ENCODE peak calls at places on chromosomes 11 and 22, in ten cellular contexts. One of them, this sample, is unnamed.

GRCh38 chr11:112794321-112794720 is 166.9 kb upstream of the NCAM1 start:
- DNase-seq in psoas muscle: peak
- DNase-seq in HCT116: no peak
- DNase-seq in cardiac muscle cell: no peak
- DNase-seq in IMR-90: no peak
- DNase-seq in heart right ventricle: no peak
- DNase-seq in WERI-Rb-1: no peak
- DNase-seq in tibial artery: no peak
- DNase-seq in thyroid gland: no peak
- DNase-seq in pancreas: no peak
- DNase-seq in this sample: no peak

GRCh38 chr22:45314054-45314721 is 4.5 kb downstream of the FAM118A start:
- DNase-seq in psoas muscle: no peak
- DNase-seq in HCT116: no peak
- DNase-seq in cardiac muscle cell: peak
- DNase-seq in IMR-90: no peak
- DNase-seq in heart right ventricle: no peak
- DNase-seq in WERI-Rb-1: no peak
- DNase-seq in tibial artery: no peak
- DNase-seq in thyroid gland: no peak
- DNase-seq in pancreas: no peak
- DNase-seq in this sample: no peak

GRCh38 chr11:44658451-44658850 is 68.3 kb upstream of the TSPAN18 start:
- DNase-seq in psoas muscle: no peak
- DNase-seq in HCT116: no peak
- DNase-seq in cardiac muscle cell: peak
- DNase-seq in IMR-90: peak
- DNase-seq in heart right ventricle: no peak
- DNase-seq in WERI-Rb-1: peak
- DNase-seq in tibial artery: no peak
- DNase-seq in thyroid gland: no peak
- DNase-seq in pancreas: no peak
- DNase-seq in this sample: no peak

GRCh38 chr11:120310875-120311274 is 14.2 kb upstream of the TLCD5 start:
- DNase-seq in psoas muscle: no peak
- DNase-seq in HCT116: no peak
- DNase-seq in cardiac muscle cell: peak
- DNase-seq in IMR-90: no peak
- DNase-seq in heart right ventricle: no peak
- DNase-seq in WERI-Rb-1: no peak
- DNase-seq in tibial artery: no peak
- DNase-seq in thyroid gland: no peak
- DNase-seq in pancreas: no peak
- DNase-seq in this sample: no peak

GRCh38 chr11:63560506-63561179 is 2.5 kb downstream of the PLAAT2 start:
- DNase-seq in psoas muscle: no peak
- DNase-seq in HCT116: no peak
- DNase-seq in cardiac muscle cell: no peak
- DNase-seq in IMR-90: no peak
- DNase-seq in heart right ventricle: peak
- DNase-seq in WERI-Rb-1: no peak
- DNase-seq in tibial artery: peak
- DNase-seq in thyroid gland: peak
- DNase-seq in pancreas: no peak
- DNase-seq in this sample: no peak

GRCh38 chr11:43905788-43906187 is 25.2 kb downstream of the ALKBH3 start:
- DNase-seq in psoas muscle: no peak
- DNase-seq in HCT116: no peak
- DNase-seq in cardiac muscle cell: no peak
- DNase-seq in IMR-90: peak
- DNase-seq in heart right ventricle: peak
- DNase-seq in WERI-Rb-1: no peak
- DNase-seq in tibial artery: no peak
- DNase-seq in thyroid gland: no peak
- DNase-seq in pancreas: no peak
- DNase-seq in this sample: no peak

GRCh38 chr22:19872779-19873137 is 18.1 kb upstream of the GNB1L start:
- DNase-seq in psoas muscle: peak
- DNase-seq in HCT116: no peak
- DNase-seq in cardiac muscle cell: no peak
- DNase-seq in IMR-90: no peak
- DNase-seq in heart right ventricle: no peak
- DNase-seq in WERI-Rb-1: peak
- DNase-seq in tibial artery: peak
- DNase-seq in thyroid gland: peak
- DNase-seq in pancreas: peak
- DNase-seq in this sample: no peak

GRCh38 chr11:1727861-1728260 is 22.5 kb downstream of the IFITM10 start:
- DNase-seq in psoas muscle: no peak
- DNase-seq in HCT116: no peak
- DNase-seq in cardiac muscle cell: no peak
- DNase-seq in IMR-90: no peak
- DNase-seq in heart right ventricle: no peak
- DNase-seq in WERI-Rb-1: no peak
- DNase-seq in tibial artery: peak
- DNase-seq in thyroid gland: no peak
- DNase-seq in pancreas: no peak
- DNase-seq in this sample: no peak

GRCh38 chr22:50739894-50740293 is 1.9 kb downstream of the ACR start:
- DNase-seq in psoas muscle: no peak
- DNase-seq in HCT116: no peak
- DNase-seq in cardiac muscle cell: no peak
- DNase-seq in IMR-90: no peak
- DNase-seq in heart right ventricle: no peak
- DNase-seq in WERI-Rb-1: no peak
- DNase-seq in tibial artery: peak
- DNase-seq in thyroid gland: no peak
- DNase-seq in pancreas: no peak
- DNase-seq in this sample: no peak

GRCh38 chr11:117950320-117950719 is 21.1 kb upstream of the TMPRSS13 start:
- DNase-seq in psoas muscle: no peak
- DNase-seq in HCT116: no peak
- DNase-seq in cardiac muscle cell: peak
- DNase-seq in IMR-90: no peak
- DNase-seq in heart right ventricle: no peak
- DNase-seq in WERI-Rb-1: no peak
- DNase-seq in tibial artery: no peak
- DNase-seq in thyroid gland: peak
- DNase-seq in pancreas: no peak
- DNase-seq in this sample: no peak

GRCh38 chr11:4606231-4607015 is 1.6 kb downstream of the TRIM68 start:
- DNase-seq in psoas muscle: no peak
- DNase-seq in HCT116: no peak
- DNase-seq in cardiac muscle cell: no peak
- DNase-seq in IMR-90: peak
- DNase-seq in heart right ventricle: no peak
- DNase-seq in WERI-Rb-1: no peak
- DNase-seq in tibial artery: no peak
- DNase-seq in thyroid gland: no peak
- DNase-seq in pancreas: no peak
- DNase-seq in this sample: no peak

GRCh38 chr11:4607782-4608666 is at the start of gene TRIM68:
- DNase-seq in psoas muscle: peak
- DNase-seq in HCT116: peak
- DNase-seq in cardiac muscle cell: peak
- DNase-seq in IMR-90: peak
- DNase-seq in heart right ventricle: peak
- DNase-seq in WERI-Rb-1: peak
- DNase-seq in tibial artery: peak
- DNase-seq in thyroid gland: peak
- DNase-seq in pancreas: peak
- DNase-seq in this sample: peak

GRCh38 chr11:4607111-4607510 is 920 bp downstream of the TRIM68 start:
- DNase-seq in psoas muscle: no peak
- DNase-seq in HCT116: no peak
- DNase-seq in cardiac muscle cell: no peak
- DNase-seq in IMR-90: peak
- DNase-seq in heart right ventricle: no peak
- DNase-seq in WERI-Rb-1: no peak
- DNase-seq in tibial artery: no peak
- DNase-seq in thyroid gland: no peak
- DNase-seq in pancreas: no peak
- DNase-seq in this sample: no peak

GRCh38 chr11:4611986-4612385 is 4.0 kb upstream of the TRIM68 start:
- DNase-seq in psoas muscle: no peak
- DNase-seq in HCT116: no peak
- DNase-seq in cardiac muscle cell: no peak
- DNase-seq in IMR-90: no peak
- DNase-seq in heart right ventricle: no peak
- DNase-seq in WERI-Rb-1: no peak
- DNase-seq in tibial artery: no peak
- DNase-seq in thyroid gland: no peak
- DNase-seq in pancreas: no peak
- DNase-seq in this sample: no peak

GRCh38 chr11:4610258-4610935 is 2.4 kb upstream of the TRIM68 start:
- DNase-seq in psoas muscle: no peak
- DNase-seq in HCT116: no peak
- DNase-seq in cardiac muscle cell: no peak
- DNase-seq in IMR-90: peak
- DNase-seq in heart right ventricle: peak
- DNase-seq in WERI-Rb-1: no peak
- DNase-seq in tibial artery: no peak
- DNase-seq in thyroid gland: no peak
- DNase-seq in pancreas: no peak
- DNase-seq in this sample: no peak
- H3K27ac ChIP-seq in psoas muscle: no peak
- H3K27ac ChIP-seq in HCT116: no peak
- H3K27ac ChIP-seq in cardiac muscle cell: no peak
- H3K27ac ChIP-seq in IMR-90: no peak
- H3K27ac ChIP-seq in heart right ventricle: no peak
- H3K27ac ChIP-seq in WERI-Rb-1: no peak
- H3K27ac ChIP-seq in tibial artery: peak
- H3K27ac ChIP-seq in thyroid gland: no peak
- H3K27ac ChIP-seq in pancreas: no peak
- H3K27ac ChIP-seq in this sample: no peak

GRCh38 chr11:82858556-82859091 is 41.6 kb downstream of the PRCP start:
- DNase-seq in psoas muscle: no peak
- DNase-seq in HCT116: no peak
- DNase-seq in cardiac muscle cell: no peak
- DNase-seq in IMR-90: peak
- DNase-seq in heart right ventricle: no peak
- DNase-seq in WERI-Rb-1: no peak
- DNase-seq in tibial artery: no peak
- DNase-seq in thyroid gland: no peak
- DNase-seq in pancreas: no peak
- DNase-seq in this sample: no peak
- H3K27ac ChIP-seq in psoas muscle: no peak
- H3K27ac ChIP-seq in HCT116: peak
- H3K27ac ChIP-seq in cardiac muscle cell: no peak
- H3K27ac ChIP-seq in IMR-90: peak
- H3K27ac ChIP-seq in heart right ventricle: no peak
- H3K27ac ChIP-seq in WERI-Rb-1: no peak
- H3K27ac ChIP-seq in tibial artery: peak
- H3K27ac ChIP-seq in thyroid gland: no peak
- H3K27ac ChIP-seq in pancreas: no peak
- H3K27ac ChIP-seq in this sample: peak

DNA sequence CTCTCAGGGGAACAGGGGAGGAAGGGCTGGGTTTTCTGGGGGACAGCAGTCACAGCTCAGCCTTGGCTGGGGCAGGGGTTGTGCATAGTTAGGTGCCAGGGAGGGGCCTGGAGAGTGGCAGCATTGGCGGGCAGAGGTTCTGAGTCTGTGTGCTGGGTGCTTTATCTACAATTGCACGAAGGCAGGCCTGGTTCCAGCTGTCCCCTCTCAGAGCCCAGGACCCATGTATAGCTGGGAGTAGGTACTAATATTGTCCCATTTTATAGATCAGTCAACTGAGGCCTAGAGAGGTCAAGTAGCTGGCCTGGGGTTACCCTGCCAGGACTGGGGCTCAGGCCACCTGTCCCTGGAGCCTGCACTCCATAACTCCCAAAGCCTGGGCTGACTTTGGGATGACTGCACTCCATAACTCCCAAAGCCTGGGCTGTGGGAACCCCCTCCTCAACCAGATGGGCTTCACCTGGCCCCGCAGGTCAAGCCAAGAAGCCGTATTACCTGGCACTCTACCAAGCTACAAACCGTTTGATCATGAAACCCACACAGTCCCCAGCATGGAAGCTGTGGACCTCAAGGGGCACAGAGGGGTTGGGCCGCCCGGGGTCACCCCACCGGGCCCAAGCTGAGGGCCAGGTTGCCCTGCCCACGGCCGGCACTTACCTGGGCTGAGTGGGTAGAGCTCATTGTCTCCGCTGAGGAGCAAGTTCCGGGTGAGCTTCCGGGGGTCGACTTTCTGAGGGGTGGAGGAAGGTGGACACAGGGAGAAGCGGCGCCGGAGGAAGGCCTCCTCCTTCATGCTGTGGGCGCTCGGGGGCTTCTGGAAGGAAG is 36.5 kb downstream of the OSBPL5 start:
- DNase-seq in psoas muscle: peak
- DNase-seq in HCT116: no peak
- DNase-seq in cardiac muscle cell: no peak
- DNase-seq in IMR-90: no peak
- DNase-seq in heart right ventricle: no peak
- DNase-seq in WERI-Rb-1: no peak
- DNase-seq in tibial artery: peak
- DNase-seq in thyroid gland: no peak
- DNase-seq in pancreas: peak
- DNase-seq in this sample: no peak
- H3K27ac ChIP-seq in psoas muscle: no peak
- H3K27ac ChIP-seq in HCT116: no peak
- H3K27ac ChIP-seq in cardiac muscle cell: no peak
- H3K27ac ChIP-seq in IMR-90: no peak
- H3K27ac ChIP-seq in heart right ventricle: no peak
- H3K27ac ChIP-seq in WERI-Rb-1: no peak
- H3K27ac ChIP-seq in tibial artery: no peak
- H3K27ac ChIP-seq in thyroid gland: no peak
- H3K27ac ChIP-seq in pancreas: no peak
- H3K27ac ChIP-seq in this sample: no peak

GRCh38 chr11:102120006-102120405 is 9.8 kb downstream of the YAP1 start:
- DNase-seq in psoas muscle: no peak
- DNase-seq in HCT116: no peak
- DNase-seq in cardiac muscle cell: no peak
- DNase-seq in IMR-90: peak
- DNase-seq in heart right ventricle: no peak
- DNase-seq in WERI-Rb-1: no peak
- DNase-seq in tibial artery: no peak
- DNase-seq in thyroid gland: peak
- DNase-seq in pancreas: no peak
- DNase-seq in this sample: no peak

GRCh38 chr11:102117472-102118113 is 7.3 kb downstream of the YAP1 start:
- DNase-seq in psoas muscle: no peak
- DNase-seq in HCT116: no peak
- DNase-seq in cardiac muscle cell: no peak
- DNase-seq in IMR-90: peak
- DNase-seq in heart right ventricle: no peak
- DNase-seq in WERI-Rb-1: no peak
- DNase-seq in tibial artery: no peak
- DNase-seq in thyroid gland: no peak
- DNase-seq in pancreas: no peak
- DNase-seq in this sample: no peak

GRCh38 chr11:102120437-102120935 is 10.2 kb downstream of the YAP1 start:
- DNase-seq in psoas muscle: no peak
- DNase-seq in HCT116: no peak
- DNase-seq in cardiac muscle cell: no peak
- DNase-seq in IMR-90: peak
- DNase-seq in heart right ventricle: no peak
- DNase-seq in WERI-Rb-1: no peak
- DNase-seq in tibial artery: no peak
- DNase-seq in thyroid gland: no peak
- DNase-seq in pancreas: no peak
- DNase-seq in this sample: no peak

GRCh38 chr11:102116453-102117205 is 6.4 kb downstream of the YAP1 start:
- DNase-seq in psoas muscle: no peak
- DNase-seq in HCT116: no peak
- DNase-seq in cardiac muscle cell: no peak
- DNase-seq in IMR-90: peak
- DNase-seq in heart right ventricle: no peak
- DNase-seq in WERI-Rb-1: no peak
- DNase-seq in tibial artery: no peak
- DNase-seq in thyroid gland: no peak
- DNase-seq in pancreas: no peak
- DNase-seq in this sample: no peak

GRCh38 chr11:102118937-102119336 is 8.7 kb downstream of the YAP1 start:
- DNase-seq in psoas muscle: no peak
- DNase-seq in HCT116: no peak
- DNase-seq in cardiac muscle cell: no peak
- DNase-seq in IMR-90: no peak
- DNase-seq in heart right ventricle: no peak
- DNase-seq in WERI-Rb-1: no peak
- DNase-seq in tibial artery: no peak
- DNase-seq in thyroid gland: peak
- DNase-seq in pancreas: no peak
- DNase-seq in this sample: no peak
- H3K27ac ChIP-seq in psoas muscle: peak
- H3K27ac ChIP-seq in HCT116: peak
- H3K27ac ChIP-seq in cardiac muscle cell: peak
- H3K27ac ChIP-seq in IMR-90: peak
- H3K27ac ChIP-seq in heart right ventricle: no peak
- H3K27ac ChIP-seq in WERI-Rb-1: no peak
- H3K27ac ChIP-seq in tibial artery: peak
- H3K27ac ChIP-seq in thyroid gland: peak
- H3K27ac ChIP-seq in pancreas: no peak
- H3K27ac ChIP-seq in this sample: no peak

This sample was measured in substantia nigra.